ENCODE peak calls at places on chromosome 9, in four cellular contexts. One of them, this sample, is unnamed.

GRCh38 chr9:102435427-102435826 is 559.7 kb upstream of the CYLC2 start:
- DNase-seq in HT1080: no peak
- DNase-seq in NCI-H2081: no peak
- DNase-seq in fibroblast of lung: no peak
- DNase-seq in this sample: no peak

GRCh38 chr9:116686135-116686534 is 970 bp upstream of the TRIM32 start:
- DNase-seq in HT1080: no peak
- DNase-seq in fibroblast of lung: no peak
- DNase-seq in NCI-H2081: no peak
- DNase-seq in this sample: no peak

GRCh38 chr9:94176582-94176981 is 82.5 kb upstream of the ZNF169 start:
- DNase-seq in fibroblast of lung: no peak
- DNase-seq in HT1080: peak
- DNase-seq in NCI-H2081: no peak
- DNase-seq in this sample: no peak

GRCh38 chr9:112711050-112711689 is 6.7 kb downstream of the INIP start:
- DNase-seq in NCI-H2081: peak
- DNase-seq in HT1080: peak
- DNase-seq in fibroblast of lung: peak
- DNase-seq in this sample: peak

GRCh38 chr9:136630662-136630992 is 32.1 kb upstream of the EGFL7 start:
- DNase-seq in fibroblast of lung: no peak
- DNase-seq in NCI-H2081: no peak
- DNase-seq in HT1080: no peak
- DNase-seq in this sample: no peak

GRCh38 chr9:127445851-127446719 is 5.1 kb downstream of the RPL12 start:
- DNase-seq in NCI-H2081: no peak
- DNase-seq in HT1080: peak
- DNase-seq in fibroblast of lung: no peak
- DNase-seq in this sample: no peak

GRCh38 chr9:83706703-83707517 is 848 bp downstream of the UBQLN1 start:
- DNase-seq in fibroblast of lung: peak
- DNase-seq in NCI-H2081: peak
- DNase-seq in HT1080: peak
- DNase-seq in this sample: peak

GRCh38 chr9:72185561-72185960 is 36.3 kb downstream of the GDA start:
- DNase-seq in NCI-H2081: no peak
- DNase-seq in fibroblast of lung: no peak
- DNase-seq in HT1080: peak
- DNase-seq in this sample: no peak

GRCh38 chr9:115591584-115591984 is 473.6 kb upstream of the TNC start:
- DNase-seq in NCI-H2081: peak
- DNase-seq in HT1080: peak
- DNase-seq in fibroblast of lung: peak
- DNase-seq in this sample: peak

GRCh38 chr9:94728719-94729118 is 2.2 kb downstream of the AOPEP start:
- DNase-seq in fibroblast of lung: no peak
- DNase-seq in HT1080: no peak
- DNase-seq in NCI-H2081: no peak
- DNase-seq in this sample: no peak

GRCh38 chr9:76107487-76107886 is 217.0 kb downstream of the PCSK5 start:
- DNase-seq in NCI-H2081: no peak
- DNase-seq in fibroblast of lung: peak
- DNase-seq in HT1080: no peak
- DNase-seq in this sample: no peak

GRCh38 chr9:133612816-133613215 is 3.6 kb upstream of the FAM163B start:
- DNase-seq in NCI-H2081: no peak
- DNase-seq in HT1080: no peak
- DNase-seq in fibroblast of lung: no peak
- DNase-seq in this sample: no peak

GRCh38 chr9:37566716-37567115 is 9.5 kb downstream of the FBXO10 start:
- DNase-seq in NCI-H2081: no peak
- DNase-seq in HT1080: no peak
- DNase-seq in fibroblast of lung: no peak
- DNase-seq in this sample: no peak

GRCh38 chr9:122567901-122568300 is 15.0 kb downstream of the OR1N2 start:
- DNase-seq in fibroblast of lung: no peak
- DNase-seq in HT1080: no peak
- DNase-seq in NCI-H2081: no peak
- DNase-seq in this sample: no peak